ENCODE peak calls at places on chromosomes 3 and 15, in four cellular contexts. D is CD8-positive, alpha-beta T cell; E is pancreas; K is CD8-positive, alpha-beta memory T cell. F is an unnamed sample.

GRCh38 chr3:171967932-171968678 is 71.3 kb upstream of the FNDC3B start:
- DNase-seq in D (no peak), E (no peak), K (no peak), F (no peak)

GRCh38 chr3:41907330-41908073 is 54.4 kb downstream of the ULK4 start:
- DNase-seq in D (no peak), E (no peak), K (no peak), F (no peak)

GRCh38 chr15:57961919-57962318 is 103.6 kb downstream of the ALDH1A2 start:
- DNase-seq in D (no peak), E (no peak), K (no peak), F (no peak)

GRCh38 chr3:150094150-150094932 is 123.6 kb upstream of the PFN2 start:
- DNase-seq in D (no peak), E (no peak), K (no peak), F (no peak)

GRCh38 chr3:98021821-98022220 is 13.3 kb downstream of the GABRR3 start:
- DNase-seq in D (no peak), E (no peak), K (no peak), F (no peak)

GRCh38 chr15:34584321-34584668 is 844 bp upstream of the GOLGA8B start:
- DNase-seq in D (no peak), E (no peak), K (no peak), F (peak; percentile 42)

GRCh38 chr3:130787422-130788068 is 40.9 kb upstream of the PIK3R4 start:
- DNase-seq in D (no peak), E (no peak), K (no peak), F (no peak)

GRCh38 chr3:108548304-108548703 is 37.9 kb upstream of the MYH15 start:
- DNase-seq in D (no peak), E (no peak), K (no peak), F (no peak)

GRCh38 chr3:159929181-159929893 is 59.3 kb upstream of the IL12A start:
- DNase-seq in D (no peak), E (no peak), K (no peak), F (no peak)

GRCh38 chr15:92917606-92918407 is 17.7 kb downstream of the CHD2 start:
- DNase-seq in D (peak; percentile 91), E (peak; percentile 93), K (peak; percentile 83), F (peak; percentile 96)
- H3K4me1 ChIP-seq in D (peaks cover 76% of the 10 kb centered on the region), E (peaks cover 87% of the 10 kb centered on the region), K (peaks cover 90% of the 10 kb centered on the region), F (peaks cover 94% of the 10 kb centered on the region)

GRCh38 chr15:25800761-25801515 is 62.2 kb downstream of the ATP10A start:
- DNase-seq in D (no peak), E (no peak), K (no peak), F (no peak)
- H3K4me1 ChIP-seq in D (peaks cover 20% of the 10 kb centered on the region), E (no peaks in the 10 kb centered on the region), K (peaks cover 20% of the 10 kb centered on the region), F (no peaks in the 10 kb centered on the region)

GRCh38 chr3:4866841-4867240 is 112.4 kb upstream of the BHLHE40 start:
- DNase-seq in D (no peak), E (no peak), K (no peak), F (no peak)

GRCh38 chr3:4865714-4866113 is 113.5 kb upstream of the BHLHE40 start:
- DNase-seq in D (no peak), E (no peak), K (no peak), F (no peak)

GRCh38 chr3:4859788-4860187 is 119.4 kb upstream of the BHLHE40 start:
- DNase-seq in D (no peak), E (no peak), K (no peak), F (no peak)

GRCh38 chr3:4864503-4864902 is 114.7 kb upstream of the BHLHE40 start:
- DNase-seq in D (no peak), E (no peak), K (no peak), F (no peak)

GRCh38 chr3:4862973-4863372 is 116.3 kb upstream of the BHLHE40 start:
- DNase-seq in D (no peak), E (no peak), K (no peak), F (no peak)
- H3K4me1 ChIP-seq in D (peaks cover 15% of the 10 kb centered on the region), E (peaks cover 18% of the 10 kb centered on the region), K (peaks cover 16% of the 10 kb centered on the region), F (peaks cover 14% of the 10 kb centered on the region)

GRCh38 chr15:45402955-45403892 is 24.9 kb upstream of the GATM start:
- DNase-seq in D (peak; percentile 25), E (peak; percentile 58), K (peak; percentile 17), F (peak; percentile 47)

GRCh38 chr15:45402162-45402954 is 24.0 kb upstream of the GATM start:
- DNase-seq in D (peak; percentile 95), E (peak; percentile 98), K (peak; percentile 93), F (peak; percentile 96)

GRCh38 chr15:45409596-45409995 is 31.3 kb upstream of the GATM start:
- DNase-seq in D (no peak), E (no peak), K (no peak), F (no peak)

GRCh38 chr15:45407786-45408185 is 29.4 kb upstream of the GATM start:
- DNase-seq in D (no peak), E (no peak), K (no peak), F (no peak)
- H3K4me1 ChIP-seq in D (peaks cover 20% of the 10 kb centered on the region), E (peaks cover 19% of the 10 kb centered on the region), K (peaks cover 10% of the 10 kb centered on the region), F (peaks cover 25% of the 10 kb centered on the region)

GRCh38 chr15:74422723-74423442 is 10.9 kb downstream of the SEMA7A start:
- DNase-seq in D (no peak), E (no peak), K (no peak), F (no peak)
- H3K4me1 ChIP-seq in D (peaks cover 8% of the 10 kb centered on the region), E (no peaks in the 10 kb centered on the region), K (peaks cover 17% of the 10 kb centered on the region), F (peaks cover 9% of the 10 kb centered on the region)

GRCh38 chr3:156685198-156685597 is 10.8 kb downstream of the TIPARP start:
- DNase-seq in D (no peak), E (no peak), K (no peak), F (no peak)
- H3K4me1 ChIP-seq in D (peaks cover 50% of the 10 kb centered on the region), E (peaks cover 47% of the 10 kb centered on the region), K (peaks cover 81% of the 10 kb centered on the region), F (peaks cover 55% of the 10 kb centered on the region)

GRCh38 chr3:33660035-33660434 is 58.0 kb downstream of the CLASP2 start:
- DNase-seq in D (no peak), E (no peak), K (no peak), F (no peak)

GRCh38 chr3:33668618-33669017 is 49.4 kb downstream of the CLASP2 start:
- DNase-seq in D (no peak), E (no peak), K (no peak), F (no peak)

GRCh38 chr3:33665294-33665693 is 52.8 kb downstream of the CLASP2 start:
- DNase-seq in D (no peak), E (no peak), K (no peak), F (no peak)

GRCh38 chr3:33663042-33663441 is 55.0 kb downstream of the CLASP2 start:
- DNase-seq in D (no peak), E (no peak), K (no peak), F (no peak)

DNA sequence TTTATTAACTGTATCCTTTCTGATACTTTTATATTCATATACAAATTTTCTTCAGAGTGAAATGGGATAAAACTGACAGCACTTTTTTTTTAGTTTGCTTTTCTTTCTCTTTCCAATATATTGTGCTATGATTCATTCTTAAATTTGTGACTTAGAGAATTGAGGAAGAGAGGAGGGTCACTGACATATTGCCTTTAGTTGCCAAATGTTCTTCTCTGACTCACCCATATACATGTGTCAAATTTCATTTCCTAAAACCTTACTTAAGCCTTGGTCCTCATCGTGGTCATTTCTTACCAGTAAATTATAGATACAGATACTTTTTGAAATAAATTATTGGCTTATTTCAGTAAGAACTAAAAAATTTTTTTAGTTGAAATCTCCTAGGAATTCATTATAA is 53.9 kb downstream of the CLASP2 start:
- DNase-seq in D (no peak), E (no peak), K (no peak), F (no peak)
- H3K4me1 ChIP-seq in D (peaks cover 6% of the 10 kb centered on the region), E (peaks cover 8% of the 10 kb centered on the region), K (peaks cover 6% of the 10 kb centered on the region), F (peaks cover 7% of the 10 kb centered on the region)

F was measured in upper lobe of left lung.